ENCODE peak calls at places on chromosome 22, in nine cellular contexts. One of them, this sample, is unnamed.

GRCh38 chr22:19586922-19587684 is 62.9 kb upstream of the CLDN5 start:
- DNase-seq in CD8-positive, alpha-beta memory T cell: no peak
- DNase-seq in caudate nucleus: no peak
- DNase-seq in stimulated activated CD8-positive, alpha-beta memory T cell treated with anti-CD3 and anti-CD28 coated beads, Interleukin-15, amount 100 ng/mL, for 1 hour: no peak
- DNase-seq in NCI-H345: no peak
- DNase-seq in NCI-H2029 treated with DMSO at 0.1 percent for 48 hours: no peak
- DNase-seq in NCI-H2107: no peak
- DNase-seq in bronchial epithelial cell: no peak
- DNase-seq in amniotic stem cell: no peak
- DNase-seq in this sample: no peak

GRCh38 chr22:48827228-48827810 is 1000.4 kb downstream of the BRD1 start:
- DNase-seq in NCI-H345: peak; percentile 86
- DNase-seq in NCI-H2107: peak; percentile 30
- DNase-seq in caudate nucleus: no peak
- DNase-seq in bronchial epithelial cell: peak; percentile 7
- DNase-seq in NCI-H2029 treated with DMSO at 0.1 percent for 48 hours: peak; percentile 75
- DNase-seq in CD8-positive, alpha-beta memory T cell: no peak
- DNase-seq in amniotic stem cell: no peak
- DNase-seq in stimulated activated CD8-positive, alpha-beta memory T cell treated with anti-CD3 and anti-CD28 coated beads, Interleukin-15, amount 100 ng/mL, for 1 hour: no peak
- DNase-seq in this sample: no peak

GRCh38 chr22:46594947-46595298 is 25.3 kb upstream of the GRAMD4 start:
- DNase-seq in NCI-H2107: no peak
- DNase-seq in amniotic stem cell: no peak
- DNase-seq in NCI-H345: no peak
- DNase-seq in bronchial epithelial cell: no peak
- DNase-seq in caudate nucleus: no peak
- DNase-seq in stimulated activated CD8-positive, alpha-beta memory T cell treated with anti-CD3 and anti-CD28 coated beads, Interleukin-15, amount 100 ng/mL, for 1 hour: no peak
- DNase-seq in NCI-H2029 treated with DMSO at 0.1 percent for 48 hours: no peak
- DNase-seq in CD8-positive, alpha-beta memory T cell: no peak
- DNase-seq in this sample: no peak

GRCh38 chr22:47786650-47787290 is 1024.3 kb downstream of the TBC1D22A start:
- DNase-seq in NCI-H2107: no peak
- DNase-seq in bronchial epithelial cell: no peak
- DNase-seq in caudate nucleus: no peak
- DNase-seq in NCI-H2029 treated with DMSO at 0.1 percent for 48 hours: no peak
- DNase-seq in amniotic stem cell: no peak
- DNase-seq in CD8-positive, alpha-beta memory T cell: no peak
- DNase-seq in NCI-H345: no peak
- DNase-seq in stimulated activated CD8-positive, alpha-beta memory T cell treated with anti-CD3 and anti-CD28 coated beads, Interleukin-15, amount 100 ng/mL, for 1 hour: no peak
- DNase-seq in this sample: no peak

GRCh38 chr22:42841444-42841843 is 15.6 kb downstream of the ARFGAP3 start:
- DNase-seq in caudate nucleus: no peak
- DNase-seq in bronchial epithelial cell: no peak
- DNase-seq in CD8-positive, alpha-beta memory T cell: no peak
- DNase-seq in NCI-H345: no peak
- DNase-seq in stimulated activated CD8-positive, alpha-beta memory T cell treated with anti-CD3 and anti-CD28 coated beads, Interleukin-15, amount 100 ng/mL, for 1 hour: no peak
- DNase-seq in NCI-H2107: no peak
- DNase-seq in amniotic stem cell: no peak
- DNase-seq in NCI-H2029 treated with DMSO at 0.1 percent for 48 hours: no peak
- DNase-seq in this sample: no peak

GRCh38 chr22:39727541-39727940 is 157.0 kb downstream of the CACNA1I start:
- DNase-seq in CD8-positive, alpha-beta memory T cell: no peak
- DNase-seq in NCI-H2029 treated with DMSO at 0.1 percent for 48 hours: no peak
- DNase-seq in caudate nucleus: no peak
- DNase-seq in NCI-H345: no peak
- DNase-seq in bronchial epithelial cell: no peak
- DNase-seq in amniotic stem cell: no peak
- DNase-seq in stimulated activated CD8-positive, alpha-beta memory T cell treated with anti-CD3 and anti-CD28 coated beads, Interleukin-15, amount 100 ng/mL, for 1 hour: no peak
- DNase-seq in NCI-H2107: no peak
- DNase-seq in this sample: no peak

GRCh38 chr22:46172522-46172921 is 22.2 kb downstream of the PPARA start:
- DNase-seq in NCI-H2029 treated with DMSO at 0.1 percent for 48 hours: no peak
- DNase-seq in bronchial epithelial cell: no peak
- DNase-seq in caudate nucleus: no peak
- DNase-seq in CD8-positive, alpha-beta memory T cell: no peak
- DNase-seq in stimulated activated CD8-positive, alpha-beta memory T cell treated with anti-CD3 and anti-CD28 coated beads, Interleukin-15, amount 100 ng/mL, for 1 hour: no peak
- DNase-seq in NCI-H345: no peak
- DNase-seq in NCI-H2107: no peak
- DNase-seq in amniotic stem cell: no peak
- DNase-seq in this sample: no peak

GRCh38 chr22:31055322-31056159 is 25.6 kb upstream of the SMTN start:
- DNase-seq in NCI-H2107: peak; percentile 19
- DNase-seq in stimulated activated CD8-positive, alpha-beta memory T cell treated with anti-CD3 and anti-CD28 coated beads, Interleukin-15, amount 100 ng/mL, for 1 hour: no peak
- DNase-seq in NCI-H2029 treated with DMSO at 0.1 percent for 48 hours: peak; percentile 69
- DNase-seq in bronchial epithelial cell: peak; percentile 99
- DNase-seq in caudate nucleus: no peak
- DNase-seq in NCI-H345: peak; percentile 7
- DNase-seq in CD8-positive, alpha-beta memory T cell: no peak
- DNase-seq in amniotic stem cell: peak; percentile 84
- DNase-seq in this sample: peak; percentile 24

GRCh38 chr22:45649809-45650208 is 21.8 kb upstream of the ATXN10 start:
- DNase-seq in amniotic stem cell: no peak
- DNase-seq in stimulated activated CD8-positive, alpha-beta memory T cell treated with anti-CD3 and anti-CD28 coated beads, Interleukin-15, amount 100 ng/mL, for 1 hour: no peak
- DNase-seq in bronchial epithelial cell: no peak
- DNase-seq in NCI-H345: no peak
- DNase-seq in caudate nucleus: no peak
- DNase-seq in CD8-positive, alpha-beta memory T cell: no peak
- DNase-seq in NCI-H2107: no peak
- DNase-seq in NCI-H2029 treated with DMSO at 0.1 percent for 48 hours: no peak
- DNase-seq in this sample: no peak

GRCh38 chr22:43734370-43735005 is 77.6 kb downstream of the EFCAB6 start:
- DNase-seq in bronchial epithelial cell: no peak
- DNase-seq in NCI-H345: no peak
- DNase-seq in CD8-positive, alpha-beta memory T cell: no peak
- DNase-seq in NCI-H2029 treated with DMSO at 0.1 percent for 48 hours: no peak
- DNase-seq in stimulated activated CD8-positive, alpha-beta memory T cell treated with anti-CD3 and anti-CD28 coated beads, Interleukin-15, amount 100 ng/mL, for 1 hour: no peak
- DNase-seq in amniotic stem cell: no peak
- DNase-seq in caudate nucleus: no peak
- DNase-seq in NCI-H2107: no peak
- DNase-seq in this sample: peak; percentile 51

GRCh38 chr22:49979587-49980264 is 19.2 kb downstream of the PIM3 start:
- DNase-seq in NCI-H2107: no peak
- DNase-seq in stimulated activated CD8-positive, alpha-beta memory T cell treated with anti-CD3 and anti-CD28 coated beads, Interleukin-15, amount 100 ng/mL, for 1 hour: no peak
- DNase-seq in caudate nucleus: no peak
- DNase-seq in CD8-positive, alpha-beta memory T cell: no peak
- DNase-seq in bronchial epithelial cell: peak; percentile 38
- DNase-seq in NCI-H345: peak; percentile 14
- DNase-seq in NCI-H2029 treated with DMSO at 0.1 percent for 48 hours: no peak
- DNase-seq in amniotic stem cell: no peak
- DNase-seq in this sample: no peak

GRCh38 chr22:17085277-17086091 is 684 bp downstream of the IL17RA start:
- DNase-seq in stimulated activated CD8-positive, alpha-beta memory T cell treated with anti-CD3 and anti-CD28 coated beads, Interleukin-15, amount 100 ng/mL, for 1 hour: no peak
- DNase-seq in caudate nucleus: no peak
- DNase-seq in amniotic stem cell: no peak
- DNase-seq in CD8-positive, alpha-beta memory T cell: peak; percentile 14
- DNase-seq in NCI-H345: no peak
- DNase-seq in NCI-H2107: no peak
- DNase-seq in NCI-H2029 treated with DMSO at 0.1 percent for 48 hours: no peak
- DNase-seq in bronchial epithelial cell: no peak
- DNase-seq in this sample: no peak

GRCh38 chr22:22855085-22855484 is 32.5 kb upstream of the IGLL5 start:
- DNase-seq in CD8-positive, alpha-beta memory T cell: no peak
- DNase-seq in bronchial epithelial cell: no peak
- DNase-seq in NCI-H2107: no peak
- DNase-seq in NCI-H345: no peak
- DNase-seq in caudate nucleus: no peak
- DNase-seq in amniotic stem cell: no peak
- DNase-seq in NCI-H2029 treated with DMSO at 0.1 percent for 48 hours: no peak
- DNase-seq in stimulated activated CD8-positive, alpha-beta memory T cell treated with anti-CD3 and anti-CD28 coated beads, Interleukin-15, amount 100 ng/mL, for 1 hour: no peak
- DNase-seq in this sample: no peak

GRCh38 chr22:42889290-42889689 is 32.2 kb upstream of the ARFGAP3 start:
- DNase-seq in caudate nucleus: no peak
- DNase-seq in NCI-H345: no peak
- DNase-seq in bronchial epithelial cell: no peak
- DNase-seq in stimulated activated CD8-positive, alpha-beta memory T cell treated with anti-CD3 and anti-CD28 coated beads, Interleukin-15, amount 100 ng/mL, for 1 hour: no peak
- DNase-seq in NCI-H2107: no peak
- DNase-seq in amniotic stem cell: no peak
- DNase-seq in NCI-H2029 treated with DMSO at 0.1 percent for 48 hours: no peak
- DNase-seq in CD8-positive, alpha-beta memory T cell: no peak
- DNase-seq in this sample: peak; percentile 91

GRCh38 chr22:35102663-35103062 is 36.7 kb downstream of the ISX start:
- DNase-seq in NCI-H2107: no peak
- DNase-seq in NCI-H2029 treated with DMSO at 0.1 percent for 48 hours: no peak
- DNase-seq in bronchial epithelial cell: peak; percentile 14
- DNase-seq in caudate nucleus: no peak
- DNase-seq in stimulated activated CD8-positive, alpha-beta memory T cell treated with anti-CD3 and anti-CD28 coated beads, Interleukin-15, amount 100 ng/mL, for 1 hour: no peak
- DNase-seq in amniotic stem cell: no peak
- DNase-seq in NCI-H345: no peak
- DNase-seq in CD8-positive, alpha-beta memory T cell: no peak
- DNase-seq in this sample: no peak

GRCh38 chr22:43004362-43005035 is 10.4 kb downstream of the PACSIN2 start:
- DNase-seq in NCI-H345: no peak
- DNase-seq in NCI-H2029 treated with DMSO at 0.1 percent for 48 hours: no peak
- DNase-seq in stimulated activated CD8-positive, alpha-beta memory T cell treated with anti-CD3 and anti-CD28 coated beads, Interleukin-15, amount 100 ng/mL, for 1 hour: no peak
- DNase-seq in CD8-positive, alpha-beta memory T cell: no peak
- DNase-seq in caudate nucleus: no peak
- DNase-seq in amniotic stem cell: no peak
- DNase-seq in bronchial epithelial cell: no peak
- DNase-seq in NCI-H2107: no peak
- DNase-seq in this sample: no peak

GRCh38 chr22:36506637-36507517 is at the start of gene FOXRED2:
- DNase-seq in NCI-H345: peak; percentile 80
- DNase-seq in NCI-H2029 treated with DMSO at 0.1 percent for 48 hours: peak; percentile 74
- DNase-seq in stimulated activated CD8-positive, alpha-beta memory T cell treated with anti-CD3 and anti-CD28 coated beads, Interleukin-15, amount 100 ng/mL, for 1 hour: peak; percentile 70
- DNase-seq in NCI-H2107: peak; percentile 87
- DNase-seq in bronchial epithelial cell: peak; percentile 36
- DNase-seq in CD8-positive, alpha-beta memory T cell: peak; percentile 86
- DNase-seq in caudate nucleus: peak; percentile 70
- DNase-seq in amniotic stem cell: peak; percentile 25
- DNase-seq in this sample: peak; percentile 69

GRCh38 chr22:37362618-37363017 is 64.7 kb downstream of the ELFN2 start:
- DNase-seq in stimulated activated CD8-positive, alpha-beta memory T cell treated with anti-CD3 and anti-CD28 coated beads, Interleukin-15, amount 100 ng/mL, for 1 hour: no peak
- DNase-seq in CD8-positive, alpha-beta memory T cell: no peak
- DNase-seq in caudate nucleus: no peak
- DNase-seq in amniotic stem cell: no peak
- DNase-seq in NCI-H345: no peak
- DNase-seq in NCI-H2107: no peak
- DNase-seq in bronchial epithelial cell: no peak
- DNase-seq in NCI-H2029 treated with DMSO at 0.1 percent for 48 hours: no peak
- DNase-seq in this sample: no peak

GRCh38 chr22:36277482-36278291 is 24.8 kb downstream of the APOL1 start:
- DNase-seq in caudate nucleus: no peak
- DNase-seq in NCI-H345: peak; percentile 18
- DNase-seq in NCI-H2107: no peak
- DNase-seq in stimulated activated CD8-positive, alpha-beta memory T cell treated with anti-CD3 and anti-CD28 coated beads, Interleukin-15, amount 100 ng/mL, for 1 hour: peak; percentile 43
- DNase-seq in bronchial epithelial cell: peak; percentile 61
- DNase-seq in CD8-positive, alpha-beta memory T cell: peak; percentile 57
- DNase-seq in NCI-H2029 treated with DMSO at 0.1 percent for 48 hours: no peak
- DNase-seq in amniotic stem cell: no peak
- DNase-seq in this sample: peak; percentile 58

GRCh38 chr22:41868556-41868955 is 35.7 kb downstream of the SREBF2 start:
- DNase-seq in stimulated activated CD8-positive, alpha-beta memory T cell treated with anti-CD3 and anti-CD28 coated beads, Interleukin-15, amount 100 ng/mL, for 1 hour: no peak
- DNase-seq in bronchial epithelial cell: no peak
- DNase-seq in NCI-H2029 treated with DMSO at 0.1 percent for 48 hours: no peak
- DNase-seq in NCI-H345: no peak
- DNase-seq in NCI-H2107: no peak
- DNase-seq in CD8-positive, alpha-beta memory T cell: no peak
- DNase-seq in caudate nucleus: no peak
- DNase-seq in amniotic stem cell: no peak
- DNase-seq in this sample: no peak

GRCh38 chr22:31616315-31616980 is 45.6 kb downstream of the PISD start:
- DNase-seq in CD8-positive, alpha-beta memory T cell: no peak
- DNase-seq in amniotic stem cell: no peak
- DNase-seq in bronchial epithelial cell: no peak
- DNase-seq in NCI-H2107: no peak
- DNase-seq in NCI-H345: no peak
- DNase-seq in NCI-H2029 treated with DMSO at 0.1 percent for 48 hours: no peak
- DNase-seq in caudate nucleus: no peak
- DNase-seq in stimulated activated CD8-positive, alpha-beta memory T cell treated with anti-CD3 and anti-CD28 coated beads, Interleukin-15, amount 100 ng/mL, for 1 hour: no peak
- DNase-seq in this sample: no peak

GRCh38 chr22:47561115-47561675 is 798.7 kb downstream of the TBC1D22A start:
- DNase-seq in NCI-H345: no peak
- DNase-seq in caudate nucleus: no peak
- DNase-seq in NCI-H2107: no peak
- DNase-seq in bronchial epithelial cell: no peak
- DNase-seq in amniotic stem cell: no peak
- DNase-seq in CD8-positive, alpha-beta memory T cell: no peak
- DNase-seq in NCI-H2029 treated with DMSO at 0.1 percent for 48 hours: no peak
- DNase-seq in stimulated activated CD8-positive, alpha-beta memory T cell treated with anti-CD3 and anti-CD28 coated beads, Interleukin-15, amount 100 ng/mL, for 1 hour: no peak
- DNase-seq in this sample: no peak

GRCh38 chr22:41799486-41800347 is 762 bp upstream of the CCDC134 start:
- DNase-seq in bronchial epithelial cell: no peak
- DNase-seq in caudate nucleus: no peak
- DNase-seq in NCI-H345: no peak
- DNase-seq in amniotic stem cell: no peak
- DNase-seq in NCI-H2029 treated with DMSO at 0.1 percent for 48 hours: no peak
- DNase-seq in stimulated activated CD8-positive, alpha-beta memory T cell treated with anti-CD3 and anti-CD28 coated beads, Interleukin-15, amount 100 ng/mL, for 1 hour: no peak
- DNase-seq in CD8-positive, alpha-beta memory T cell: no peak
- DNase-seq in NCI-H2107: no peak
- DNase-seq in this sample: peak; percentile 38

GRCh38 chr22:46007848-46008261 is 30.9 kb upstream of the WNT7B start:
- DNase-seq in amniotic stem cell: peak; percentile 73
- DNase-seq in stimulated activated CD8-positive, alpha-beta memory T cell treated with anti-CD3 and anti-CD28 coated beads, Interleukin-15, amount 100 ng/mL, for 1 hour: no peak
- DNase-seq in bronchial epithelial cell: peak; percentile 92
- DNase-seq in NCI-H345: peak; percentile 82
- DNase-seq in CD8-positive, alpha-beta memory T cell: no peak
- DNase-seq in caudate nucleus: no peak
- DNase-seq in NCI-H2107: peak; percentile 60
- DNase-seq in NCI-H2029 treated with DMSO at 0.1 percent for 48 hours: peak; percentile 29
- DNase-seq in this sample: no peak

GRCh38 chr22:36865346-36865745 is 4.5 kb downstream of the NCF4 start:
- DNase-seq in NCI-H2107: no peak
- DNase-seq in bronchial epithelial cell: peak; percentile 41
- DNase-seq in NCI-H345: no peak
- DNase-seq in CD8-positive, alpha-beta memory T cell: no peak
- DNase-seq in caudate nucleus: no peak
- DNase-seq in NCI-H2029 treated with DMSO at 0.1 percent for 48 hours: no peak
- DNase-seq in stimulated activated CD8-positive, alpha-beta memory T cell treated with anti-CD3 and anti-CD28 coated beads, Interleukin-15, amount 100 ng/mL, for 1 hour: no peak
- DNase-seq in amniotic stem cell: no peak
- DNase-seq in this sample: no peak

GRCh38 chr22:39631857-39632256 is 61.3 kb downstream of the CACNA1I start:
- DNase-seq in NCI-H2029 treated with DMSO at 0.1 percent for 48 hours: no peak
- DNase-seq in amniotic stem cell: no peak
- DNase-seq in stimulated activated CD8-positive, alpha-beta memory T cell treated with anti-CD3 and anti-CD28 coated beads, Interleukin-15, amount 100 ng/mL, for 1 hour: no peak
- DNase-seq in caudate nucleus: no peak
- DNase-seq in bronchial epithelial cell: no peak
- DNase-seq in NCI-H2107: no peak
- DNase-seq in CD8-positive, alpha-beta memory T cell: no peak
- DNase-seq in NCI-H345: no peak
- DNase-seq in this sample: no peak